ENCODE peak calls at places on chromosome 7, in ten cellular contexts. One of them, this sample, is unnamed.

GRCh38 chr7:81688622-81689411 is 81.0 kb downstream of the HGF start:
- DNase-seq in testis: no peak
- DNase-seq in H9: no peak
- DNase-seq in cardiac muscle cell: no peak
- DNase-seq in endothelial cell: no peak
- DNase-seq in GM12864: no peak
- DNase-seq in activated B cell treated with CpG ODN at 0.5 μM for 24 hours: no peak
- DNase-seq in glutamatergic neuron: no peak
- DNase-seq in astrocyte of the spinal cord: no peak
- DNase-seq in RWPE1: no peak
- DNase-seq in this sample: no peak

GRCh38 chr7:26500749-26501352 is 209.2 kb downstream of the SNX10 start:
- DNase-seq in testis: no peak
- DNase-seq in H9: no peak
- DNase-seq in cardiac muscle cell: peak; percentile 41
- DNase-seq in endothelial cell: no peak
- DNase-seq in GM12864: peak; percentile 21
- DNase-seq in activated B cell treated with CpG ODN at 0.5 μM for 24 hours: no peak
- DNase-seq in glutamatergic neuron: no peak
- DNase-seq in astrocyte of the spinal cord: peak; percentile 43
- DNase-seq in RWPE1: peak; percentile 49
- DNase-seq in this sample: no peak

GRCh38 chr7:7434379-7434778 is 101.3 kb downstream of the COL28A1 start:
- DNase-seq in testis: no peak
- DNase-seq in H9: no peak
- DNase-seq in cardiac muscle cell: no peak
- DNase-seq in endothelial cell: no peak
- DNase-seq in GM12864: no peak
- DNase-seq in activated B cell treated with CpG ODN at 0.5 μM for 24 hours: no peak
- DNase-seq in glutamatergic neuron: no peak
- DNase-seq in astrocyte of the spinal cord: no peak
- DNase-seq in RWPE1: no peak
- DNase-seq in this sample: no peak

GRCh38 chr7:117323585-117323876 is 673 bp upstream of the WNT2 start:
- DNase-seq in testis: no peak
- DNase-seq in H9: peak; percentile 52
- DNase-seq in cardiac muscle cell: peak; percentile 42
- DNase-seq in endothelial cell: no peak
- DNase-seq in GM12864: no peak
- DNase-seq in activated B cell treated with CpG ODN at 0.5 μM for 24 hours: no peak
- DNase-seq in glutamatergic neuron: no peak
- DNase-seq in astrocyte of the spinal cord: peak; percentile 65
- DNase-seq in RWPE1: no peak
- DNase-seq in this sample: no peak

GRCh38 chr7:84412161-84412969 is 217.8 kb upstream of the SEMA3A start:
- DNase-seq in testis: no peak
- DNase-seq in H9: no peak
- DNase-seq in cardiac muscle cell: peak; percentile 90
- DNase-seq in endothelial cell: no peak
- DNase-seq in GM12864: no peak
- DNase-seq in activated B cell treated with CpG ODN at 0.5 μM for 24 hours: no peak
- DNase-seq in glutamatergic neuron: no peak
- DNase-seq in astrocyte of the spinal cord: peak; percentile 91
- DNase-seq in RWPE1: peak; percentile 73
- DNase-seq in this sample: no peak

GRCh38 chr7:35729061-35729783 is 34.3 kb upstream of the HERPUD2 start:
- DNase-seq in testis: no peak
- DNase-seq in H9: no peak
- DNase-seq in cardiac muscle cell: no peak
- DNase-seq in endothelial cell: no peak
- DNase-seq in GM12864: peak; percentile 95
- DNase-seq in activated B cell treated with CpG ODN at 0.5 μM for 24 hours: peak; percentile 53
- DNase-seq in glutamatergic neuron: no peak
- DNase-seq in astrocyte of the spinal cord: no peak
- DNase-seq in RWPE1: no peak
- DNase-seq in this sample: no peak

GRCh38 chr7:22718200-22718711 is 8.7 kb upstream of the IL6 start:
- DNase-seq in testis: no peak
- DNase-seq in H9: no peak
- DNase-seq in cardiac muscle cell: peak; percentile 86
- DNase-seq in endothelial cell: no peak
- DNase-seq in GM12864: no peak
- DNase-seq in activated B cell treated with CpG ODN at 0.5 μM for 24 hours: no peak
- DNase-seq in glutamatergic neuron: no peak
- DNase-seq in astrocyte of the spinal cord: peak; percentile 95
- DNase-seq in RWPE1: peak; percentile 72
- DNase-seq in this sample: no peak

GRCh38 chr7:38318803-38319416 is 45.5 kb upstream of the TARP start:
- DNase-seq in testis: peak; percentile 38
- DNase-seq in H9: peak; percentile 81
- DNase-seq in cardiac muscle cell: peak; percentile 85
- DNase-seq in endothelial cell: peak; percentile 54
- DNase-seq in GM12864: peak; percentile 31
- DNase-seq in activated B cell treated with CpG ODN at 0.5 μM for 24 hours: no peak
- DNase-seq in glutamatergic neuron: peak; percentile 27
- DNase-seq in astrocyte of the spinal cord: peak; percentile 78
- DNase-seq in RWPE1: peak; percentile 60
- DNase-seq in this sample: no peak

GRCh38 chr7:132451161-132451560 is 125.1 kb downstream of the PLXNA4 start:
- DNase-seq in testis: no peak
- DNase-seq in H9: no peak
- DNase-seq in cardiac muscle cell: no peak
- DNase-seq in endothelial cell: no peak
- DNase-seq in GM12864: no peak
- DNase-seq in activated B cell treated with CpG ODN at 0.5 μM for 24 hours: no peak
- DNase-seq in glutamatergic neuron: no peak
- DNase-seq in astrocyte of the spinal cord: no peak
- DNase-seq in RWPE1: no peak
- DNase-seq in this sample: no peak

GRCh38 chr7:40761757-40762342 is 627.0 kb downstream of the SUGCT start:
- DNase-seq in testis: no peak
- DNase-seq in H9: no peak
- DNase-seq in cardiac muscle cell: no peak
- DNase-seq in endothelial cell: no peak
- DNase-seq in GM12864: no peak
- DNase-seq in activated B cell treated with CpG ODN at 0.5 μM for 24 hours: no peak
- DNase-seq in glutamatergic neuron: no peak
- DNase-seq in astrocyte of the spinal cord: peak; percentile 27
- DNase-seq in RWPE1: no peak
- DNase-seq in this sample: no peak
- TF ChIP-seq CTCF in testis: peak; percentile 15
- TF ChIP-seq CTCF in H9: peak; percentile 21
- TF ChIP-seq CTCF in cardiac muscle cell: no peak
- TF ChIP-seq CTCF in endothelial cell: no peak
- TF ChIP-seq CTCF in GM12864: no peak
- TF ChIP-seq CTCF in activated B cell treated with CpG ODN at 0.5 μM for 24 hours: no peak
- TF ChIP-seq CTCF in glutamatergic neuron: no peak
- TF ChIP-seq CTCF in astrocyte of the spinal cord: peak; percentile 35
- TF ChIP-seq CTCF in RWPE1: no peak
- TF ChIP-seq CTCF in this sample: no peak

GRCh38 chr7:104845541-104845940 is 168.5 kb upstream of the KMT2E start:
- DNase-seq in testis: no peak
- DNase-seq in H9: no peak
- DNase-seq in cardiac muscle cell: no peak
- DNase-seq in endothelial cell: no peak
- DNase-seq in GM12864: no peak
- DNase-seq in activated B cell treated with CpG ODN at 0.5 μM for 24 hours: no peak
- DNase-seq in glutamatergic neuron: no peak
- DNase-seq in astrocyte of the spinal cord: no peak
- DNase-seq in RWPE1: no peak
- DNase-seq in this sample: no peak

GRCh38 chr7:104843198-104843597 is 170.8 kb upstream of the KMT2E start:
- DNase-seq in testis: no peak
- DNase-seq in H9: no peak
- DNase-seq in cardiac muscle cell: no peak
- DNase-seq in endothelial cell: no peak
- DNase-seq in GM12864: no peak
- DNase-seq in activated B cell treated with CpG ODN at 0.5 μM for 24 hours: no peak
- DNase-seq in glutamatergic neuron: no peak
- DNase-seq in astrocyte of the spinal cord: no peak
- DNase-seq in RWPE1: no peak
- DNase-seq in this sample: no peak

GRCh38 chr7:104852386-104852785 is 161.6 kb upstream of the KMT2E start:
- DNase-seq in testis: no peak
- DNase-seq in H9: no peak
- DNase-seq in cardiac muscle cell: no peak
- DNase-seq in endothelial cell: no peak
- DNase-seq in GM12864: no peak
- DNase-seq in activated B cell treated with CpG ODN at 0.5 μM for 24 hours: no peak
- DNase-seq in glutamatergic neuron: no peak
- DNase-seq in astrocyte of the spinal cord: no peak
- DNase-seq in RWPE1: no peak
- DNase-seq in this sample: no peak

GRCh38 chr7:104851268-104851667 is 162.7 kb upstream of the KMT2E start:
- DNase-seq in testis: no peak
- DNase-seq in H9: no peak
- DNase-seq in cardiac muscle cell: no peak
- DNase-seq in endothelial cell: no peak
- DNase-seq in GM12864: no peak
- DNase-seq in activated B cell treated with CpG ODN at 0.5 μM for 24 hours: no peak
- DNase-seq in glutamatergic neuron: no peak
- DNase-seq in astrocyte of the spinal cord: no peak
- DNase-seq in RWPE1: no peak
- DNase-seq in this sample: no peak

DNA sequence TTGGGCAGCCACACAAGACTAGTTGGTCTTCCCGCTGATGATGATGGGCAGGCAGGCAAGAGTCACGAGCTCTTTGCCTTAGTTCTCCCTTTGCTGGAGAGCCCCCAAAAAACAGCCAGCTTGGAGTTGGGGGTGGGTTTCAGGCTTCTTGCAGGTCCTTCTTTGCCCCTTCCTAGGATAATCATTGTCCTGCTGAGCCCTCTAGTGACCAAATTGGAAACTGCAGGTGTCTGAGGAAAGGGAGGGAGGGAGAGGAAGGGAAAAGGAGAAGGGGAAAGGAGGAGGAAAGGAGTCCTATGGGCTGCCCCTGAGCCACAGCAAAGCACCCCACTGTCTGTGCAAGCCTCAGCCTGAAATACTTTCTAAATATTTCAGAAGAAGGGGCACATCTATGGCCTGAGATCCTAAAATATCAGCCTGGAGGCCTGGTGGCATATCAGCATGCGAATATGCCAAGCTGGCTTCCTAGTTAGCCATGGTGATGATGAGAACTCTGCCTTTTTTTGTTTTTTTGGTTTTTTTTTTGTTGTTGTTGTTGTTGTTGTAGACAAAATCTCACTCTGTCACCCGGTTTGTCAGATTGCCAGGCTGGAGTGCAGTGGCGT is 165.5 kb upstream of the KMT2E start:
- DNase-seq in testis: peak; percentile 75
- DNase-seq in H9: peak; percentile 79
- DNase-seq in cardiac muscle cell: peak; percentile 54
- DNase-seq in endothelial cell: peak; percentile 78
- DNase-seq in GM12864: peak; percentile 8
- DNase-seq in activated B cell treated with CpG ODN at 0.5 μM for 24 hours: no peak
- DNase-seq in glutamatergic neuron: peak; percentile 78
- DNase-seq in astrocyte of the spinal cord: peak; percentile 48
- DNase-seq in RWPE1: peak; percentile 63
- DNase-seq in this sample: peak; percentile 76
- TF ChIP-seq CTCF in testis: peak; percentile 88
- TF ChIP-seq CTCF in H9: peak; percentile 88
- TF ChIP-seq CTCF in cardiac muscle cell: peak; percentile 89
- TF ChIP-seq CTCF in endothelial cell: peak; percentile 89
- TF ChIP-seq CTCF in GM12864: peak; percentile 88
- TF ChIP-seq CTCF in activated B cell treated with CpG ODN at 0.5 μM for 24 hours: peak; percentile 33
- TF ChIP-seq CTCF in glutamatergic neuron: peak; percentile 94
- TF ChIP-seq CTCF in astrocyte of the spinal cord: peak; percentile 95
- TF ChIP-seq CTCF in RWPE1: peak; percentile 96
- TF ChIP-seq CTCF in this sample: peak; percentile 89

GRCh38 chr7:1934756-1935155 is 264.7 kb downstream of the ELFN1 start:
- DNase-seq in testis: no peak
- DNase-seq in H9: no peak
- DNase-seq in cardiac muscle cell: no peak
- DNase-seq in endothelial cell: no peak
- DNase-seq in GM12864: no peak
- DNase-seq in activated B cell treated with CpG ODN at 0.5 μM for 24 hours: no peak
- DNase-seq in glutamatergic neuron: no peak
- DNase-seq in astrocyte of the spinal cord: no peak
- DNase-seq in RWPE1: no peak
- DNase-seq in this sample: no peak

GRCh38 chr7:1936006-1936310 is 265.9 kb downstream of the ELFN1 start:
- DNase-seq in testis: no peak
- DNase-seq in H9: no peak
- DNase-seq in cardiac muscle cell: no peak
- DNase-seq in endothelial cell: no peak
- DNase-seq in GM12864: no peak
- DNase-seq in activated B cell treated with CpG ODN at 0.5 μM for 24 hours: no peak
- DNase-seq in glutamatergic neuron: no peak
- DNase-seq in astrocyte of the spinal cord: no peak
- DNase-seq in RWPE1: no peak
- DNase-seq in this sample: no peak

GRCh38 chr7:1935176-1936005 is 265.3 kb downstream of the ELFN1 start:
- DNase-seq in testis: no peak
- DNase-seq in H9: no peak
- DNase-seq in cardiac muscle cell: no peak
- DNase-seq in endothelial cell: no peak
- DNase-seq in GM12864: no peak
- DNase-seq in activated B cell treated with CpG ODN at 0.5 μM for 24 hours: no peak
- DNase-seq in glutamatergic neuron: no peak
- DNase-seq in astrocyte of the spinal cord: no peak
- DNase-seq in RWPE1: no peak
- DNase-seq in this sample: no peak

GRCh38 chr7:1933066-1933835 is 263.2 kb downstream of the ELFN1 start:
- DNase-seq in testis: no peak
- DNase-seq in H9: no peak
- DNase-seq in cardiac muscle cell: no peak
- DNase-seq in endothelial cell: no peak
- DNase-seq in GM12864: no peak
- DNase-seq in activated B cell treated with CpG ODN at 0.5 μM for 24 hours: no peak
- DNase-seq in glutamatergic neuron: no peak
- DNase-seq in astrocyte of the spinal cord: no peak
- DNase-seq in RWPE1: no peak
- DNase-seq in this sample: no peak

DNA sequence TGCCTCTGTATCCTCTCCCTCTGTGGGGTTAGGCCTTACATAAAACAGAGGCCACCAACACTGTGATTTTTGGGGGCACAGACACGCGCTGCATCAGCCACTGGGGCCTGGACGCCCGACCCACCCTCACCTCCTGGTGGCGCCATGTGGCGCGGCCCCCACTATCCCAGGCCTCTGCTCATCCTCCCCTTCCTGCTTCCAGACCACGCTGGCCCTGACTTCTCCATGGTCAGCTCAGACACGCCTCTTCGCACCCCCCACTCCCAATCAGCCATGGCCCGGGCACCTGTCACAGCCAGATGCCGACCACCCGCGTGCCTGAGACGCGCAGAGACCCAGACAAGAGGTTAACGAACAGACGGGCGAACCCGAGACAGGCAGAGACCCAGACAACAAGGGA is 263.9 kb downstream of the ELFN1 start:
- DNase-seq in testis: no peak
- DNase-seq in H9: no peak
- DNase-seq in cardiac muscle cell: no peak
- DNase-seq in endothelial cell: no peak
- DNase-seq in GM12864: no peak
- DNase-seq in activated B cell treated with CpG ODN at 0.5 μM for 24 hours: no peak
- DNase-seq in glutamatergic neuron: no peak
- DNase-seq in astrocyte of the spinal cord: no peak
- DNase-seq in RWPE1: no peak
- DNase-seq in this sample: no peak
- TF ChIP-seq CTCF in testis: no peak
- TF ChIP-seq CTCF in H9: peak; percentile 46
- TF ChIP-seq CTCF in cardiac muscle cell: no peak
- TF ChIP-seq CTCF in endothelial cell: no peak
- TF ChIP-seq CTCF in GM12864: no peak
- TF ChIP-seq CTCF in activated B cell treated with CpG ODN at 0.5 μM for 24 hours: no peak
- TF ChIP-seq CTCF in glutamatergic neuron: no peak
- TF ChIP-seq CTCF in astrocyte of the spinal cord: no peak
- TF ChIP-seq CTCF in RWPE1: no peak
- TF ChIP-seq CTCF in this sample: no peak

GRCh38 chr7:50648076-50648475 is 82.9 kb upstream of the DDC start:
- DNase-seq in testis: no peak
- DNase-seq in H9: no peak
- DNase-seq in cardiac muscle cell: no peak
- DNase-seq in endothelial cell: no peak
- DNase-seq in GM12864: no peak
- DNase-seq in activated B cell treated with CpG ODN at 0.5 μM for 24 hours: no peak
- DNase-seq in glutamatergic neuron: no peak
- DNase-seq in astrocyte of the spinal cord: no peak
- DNase-seq in RWPE1: no peak
- DNase-seq in this sample: no peak
- TF ChIP-seq CTCF in testis: no peak
- TF ChIP-seq CTCF in H9: no peak
- TF ChIP-seq CTCF in cardiac muscle cell: no peak
- TF ChIP-seq CTCF in endothelial cell: no peak
- TF ChIP-seq CTCF in GM12864: no peak
- TF ChIP-seq CTCF in activated B cell treated with CpG ODN at 0.5 μM for 24 hours: no peak
- TF ChIP-seq CTCF in glutamatergic neuron: no peak
- TF ChIP-seq CTCF in astrocyte of the spinal cord: no peak
- TF ChIP-seq CTCF in RWPE1: no peak
- TF ChIP-seq CTCF in this sample: no peak

This sample was measured in type B pancreatic cell.